ENCODE peak calls at places on chromosome 18, in ten cellular contexts. C is A549; X is nephron progenitor cell; E is CD4-positive, alpha-beta T cell; T is heart right ventricle; Y is colonic mucosa; U is heart left ventricle; D is A673; P is AG09309; J is GM23338. K is an unnamed sample.

GRCh38 chr18:21459706-21460286 is 140.7 kb downstream of the ESCO1 start:
- DNase-seq in C (no peak), X (no peak), E (no peak), T (no peak), Y (no peak), U (no peak), D (no peak), P (no peak), J (no peak), K (no peak)

GRCh38 chr18:78757014-78757413 is 222.6 kb upstream of the SALL3 start:
- DNase-seq in C (no peak), X (no peak), E (no peak), T (no peak), Y (peak; percentile 8), U (peak; percentile 18), D (no peak), P (no peak), J (no peak), K (no peak)

GRCh38 chr18:7914834-7915670 is 347.9 kb downstream of the PTPRM start:
- DNase-seq in C (no peak), X (no peak), E (no peak), T (no peak), Y (no peak), U (no peak), D (no peak), P (no peak), J (no peak), K (no peak)

GRCh38 chr18:23814977-23815614 is 125.8 kb downstream of the LAMA3 start:
- DNase-seq in C (no peak), X (no peak), E (no peak), T (peak; percentile 54), Y (no peak), U (no peak), D (no peak), P (no peak), J (no peak), K (no peak)

GRCh38 chr18:5462227-5462626 is 81.6 kb downstream of the EPB41L3 start:
- DNase-seq in C (no peak), X (no peak), E (no peak), T (no peak), Y (no peak), U (no peak), D (no peak), P (no peak), J (no peak), K (no peak)

GRCh38 chr18:79315589-79315988 is 80.1 kb upstream of the NFATC1 start:
- DNase-seq in C (no peak), X (no peak), E (no peak), T (no peak), Y (no peak), U (no peak), D (no peak), P (no peak), J (no peak), K (no peak)

GRCh38 chr18:25103468-25104155 is 248.4 kb downstream of the ZNF521 start:
- DNase-seq in C (no peak), X (no peak), E (no peak), T (no peak), Y (no peak), U (no peak), D (no peak), P (no peak), J (no peak), K (no peak)

GRCh38 chr18:30245756-30246515 is 796.6 kb downstream of the DSC3 start:
- DNase-seq in C (no peak), X (no peak), E (no peak), T (no peak), Y (no peak), U (no peak), D (no peak), P (no peak), J (no peak), K (no peak)

GRCh38 chr18:13703899-13704298 is 22.5 kb downstream of the FAM210A start:
- DNase-seq in C (no peak), X (no peak), E (no peak), T (no peak), Y (no peak), U (no peak), D (no peak), P (no peak), J (peak; percentile 49), K (no peak)

GRCh38 chr18:23872701-23873550 is 141.6 kb upstream of the TTC39C start:
- DNase-seq in C (no peak), X (no peak), E (peak; percentile 70), T (no peak), Y (peak; percentile 90), U (no peak), D (no peak), P (no peak), J (peak; percentile 37), K (no peak)

GRCh38 chr18:49985246-49985645 is 171.9 kb upstream of the ACAA2 start:
- DNase-seq in C (no peak), X (no peak), E (no peak), T (no peak), Y (no peak), U (no peak), D (no peak), P (no peak), J (no peak), K (no peak)

GRCh38 chr18:75167759-75168211 is 41.2 kb downstream of the PTGR3 start:
- DNase-seq in C (no peak), X (no peak), E (no peak), T (no peak), Y (no peak), U (peak; percentile 78), D (no peak), P (no peak), J (no peak), K (no peak)

GRCh38 chr18:2302628-2303516 is 268.4 kb downstream of the METTL4 start:
- DNase-seq in C (peak; percentile 56), X (no peak), E (no peak), T (no peak), Y (no peak), U (no peak), D (no peak), P (no peak), J (no peak), K (no peak)

GRCh38 chr18:22831441-22831904 is 101.7 kb upstream of the RBBP8 start:
- DNase-seq in C (no peak), X (no peak), E (no peak), T (no peak), Y (peak; percentile 67), U (no peak), D (no peak), P (no peak), J (no peak), K (no peak)

GRCh38 chr18:70405051-70405450 is 116.2 kb downstream of the SOCS6 start:
- DNase-seq in C (no peak), X (no peak), E (no peak), T (no peak), Y (no peak), U (no peak), D (no peak), P (no peak), J (no peak), K (no peak)

GRCh38 chr18:61943175-61943964 is 50.6 kb upstream of the RNF152 start:
- DNase-seq in C (no peak), X (no peak), E (no peak), T (no peak), Y (no peak), U (no peak), D (no peak), P (no peak), J (no peak), K (no peak)

DNA sequence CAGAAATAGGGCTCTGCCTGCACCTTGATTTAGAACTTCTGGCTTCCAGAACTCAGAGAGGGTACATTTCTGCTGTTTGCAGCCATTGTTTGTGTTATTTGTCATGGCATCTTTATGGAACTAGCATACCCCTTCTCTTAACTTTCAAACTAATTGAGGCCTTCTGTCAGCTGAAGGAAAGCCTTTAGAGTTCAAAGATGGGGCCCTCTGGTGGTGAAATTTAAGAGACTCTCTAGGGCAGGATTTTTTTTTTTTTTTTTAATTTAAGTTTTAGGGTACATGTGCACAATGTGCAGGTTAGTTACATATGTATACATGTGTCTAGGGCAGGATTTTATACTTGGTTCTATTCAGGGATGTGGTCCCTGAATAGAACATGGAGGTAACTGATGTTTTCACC is 260.6 kb upstream of the LINC00305 start:
- DNase-seq in C (no peak), X (peak; percentile 4), E (no peak), T (no peak), Y (no peak), U (no peak), D (peak; percentile 55), P (no peak), J (peak; percentile 80), K (no peak)
- TF ChIP-seq CTCF in C (no peak), X (peak; percentile 52), E (no peak), T (peak; percentile 63), Y (no peak), U (peak; percentile 20), D (peak; percentile 69), P (no peak), J (peak; percentile 77), K (peak; percentile 50)

GRCh38 chr18:31707815-31708214 is 23.4 kb upstream of the B4GALT6 start:
- DNase-seq in C (no peak), X (no peak), E (no peak), T (no peak), Y (no peak), U (no peak), D (no peak), P (no peak), J (no peak), K (no peak)

GRCh38 chr18:31716362-31716761 is 32.0 kb upstream of the B4GALT6 start:
- DNase-seq in C (no peak), X (no peak), E (no peak), T (no peak), Y (no peak), U (no peak), D (no peak), P (no peak), J (no peak), K (no peak)

GRCh38 chr18:31711365-31712035 is 27.1 kb upstream of the B4GALT6 start:
- DNase-seq in C (no peak), X (no peak), E (no peak), T (no peak), Y (no peak), U (no peak), D (no peak), P (no peak), J (no peak), K (no peak)
- TF ChIP-seq CTCF in C (no peak), X (no peak), E (no peak), T (no peak), Y (no peak), U (no peak), D (no peak), P (no peak), J (no peak), K (no peak)

DNA sequence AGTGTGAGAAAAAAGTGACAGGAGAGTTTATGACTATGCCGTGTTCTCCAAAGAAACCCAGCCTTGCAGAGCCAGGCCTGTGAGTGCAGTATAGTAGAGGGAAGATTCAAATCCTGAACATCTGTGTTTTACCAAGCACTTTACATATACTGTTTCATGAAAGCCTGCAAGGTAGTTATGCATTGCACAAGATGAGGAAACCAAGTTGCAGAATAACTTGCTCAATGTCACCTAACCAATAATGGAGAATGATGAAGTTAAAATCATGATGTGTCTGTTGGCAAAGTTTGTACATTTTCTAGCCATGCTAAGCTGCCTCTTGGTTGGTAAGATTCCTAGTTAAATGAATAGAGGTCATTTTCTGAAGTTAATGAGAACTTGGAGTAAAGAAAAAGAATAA is 29.3 kb downstream of the SYT4 start:
- DNase-seq in C (no peak), X (no peak), E (no peak), T (no peak), Y (no peak), U (no peak), D (no peak), P (no peak), J (no peak), K (no peak)
- TF ChIP-seq CTCF in C (no peak), X (no peak), E (no peak), T (no peak), Y (no peak), U (no peak), D (no peak), P (no peak), J (no peak), K (no peak)

GRCh38 chr18:629303-630150 is 27.9 kb upstream of the TYMS start:
- DNase-seq in C (peak; percentile 6), X (no peak), E (no peak), T (no peak), Y (no peak), U (no peak), D (peak; percentile 33), P (no peak), J (peak; percentile 50), K (no peak)
- TF ChIP-seq CTCF in C (no peak), X (peak; percentile 10), E (no peak), T (no peak), Y (no peak), U (no peak), D (peak; percentile 32), P (no peak), J (peak; percentile 50), K (peak; percentile 57)

K was measured in mesothelial cell of epicardium.